ENCODE peak calls at places on chromosome 15, in seven cellular contexts. P is fibroblast of mammary gland, D is foreskin fibroblast, K is PC-9, C is GM12878, F is AG04449, T is tibial artery. H is an unnamed sample.

GRCh38 chr15:80679167-80679804 is 15.8 kb upstream of the ABHD17C start:
- DNase-seq in P (no peak), D (no peak), K (peak), C (no peak), F (no peak), T (no peak), H (no peak)

GRCh38 chr15:50865515-50866370 is 42.7 kb upstream of the AP4E1 start:
- DNase-seq in P (no peak), D (no peak), K (no peak), C (no peak), F (no peak), T (no peak), H (no peak)

GRCh38 chr15:73710321-73710720 is 26.1 kb downstream of the CD276 start:
- DNase-seq in P (no peak), D (no peak), K (no peak), C (no peak), F (no peak), T (no peak), H (no peak)

GRCh38 chr15:35530698-35531097 is 15.3 kb downstream of the DPH6 start:
- DNase-seq in P (no peak), D (no peak), K (no peak), C (no peak), F (no peak), T (no peak), H (no peak)

GRCh38 chr15:81740402-81740801 is 305.4 kb downstream of the MEX3B start:
- DNase-seq in P (peak), D (no peak), K (no peak), C (no peak), F (no peak), T (no peak), H (no peak)

GRCh38 chr15:34583399-34584320 is at the start of gene GOLGA8B:
- DNase-seq in P (peak), D (peak), K (peak), C (no peak), F (no peak), T (no peak), H (no peak)

GRCh38 chr15:87902772-87903388 is 353.7 kb downstream of the NTRK3 start:
- DNase-seq in P (no peak), D (no peak), K (no peak), C (no peak), F (no peak), T (peak), H (no peak)

GRCh38 chr15:91649922-91650321 is 203.6 kb upstream of the SLCO3A1 start:
- DNase-seq in P (no peak), D (no peak), K (no peak), C (no peak), F (no peak), T (no peak), H (no peak)

GRCh38 chr15:67185621-67186225 is 68.7 kb downstream of the AAGAB start:
- DNase-seq in P (peak), D (peak), K (no peak), C (peak), F (no peak), T (peak), H (no peak)

GRCh38 chr15:74406992-74407705 is 26.6 kb downstream of the SEMA7A start:
- DNase-seq in P (peak), D (peak), K (peak), C (no peak), F (peak), T (no peak), H (peak)

GRCh38 chr15:92810418-92811138 is 89.5 kb upstream of the CHD2 start:
- DNase-seq in P (peak), D (peak), K (peak), C (no peak), F (no peak), T (peak), H (no peak)

GRCh38 chr15:55277116-55277564 is 12.5 kb downstream of the RAB27A start:
- DNase-seq in P (peak), D (no peak), K (no peak), C (peak), F (no peak), T (no peak), H (no peak)

GRCh38 chr15:65903296-65904073 is 34.2 kb downstream of the RAB11A start:
- DNase-seq in P (peak), D (peak), K (no peak), C (no peak), F (peak), T (no peak), H (no peak)

GRCh38 chr15:81222007-81222406 is 25.3 kb downstream of the IL16 start:
- DNase-seq in P (no peak), D (no peak), K (no peak), C (no peak), F (no peak), T (no peak), H (no peak)

GRCh38 chr15:56040081-56041035 is 46.9 kb upstream of the NEDD4 start:
- DNase-seq in P (peak), D (peak), K (peak), C (no peak), F (peak), T (peak), H (peak)

GRCh38 chr15:90142216-90143175 is 40.2 kb upstream of the IDH2 start:
- DNase-seq in P (no peak), D (no peak), K (no peak), C (no peak), F (no peak), T (no peak), H (no peak)

GRCh38 chr15:97694456-97694855 is 266.0 kb upstream of the ARRDC4 start:
- DNase-seq in P (no peak), D (no peak), K (no peak), C (no peak), F (no peak), T (no peak), H (no peak)

GRCh38 chr15:48800811-48801460 is 9.9 kb downstream of the CEP152 start:
- DNase-seq in P (peak), D (peak), K (no peak), C (no peak), F (no peak), T (no peak), H (no peak)

GRCh38 chr15:37880009-37880834 is 54.2 kb upstream of the TMCO5A start:
- DNase-seq in P (peak), D (peak), K (no peak), C (no peak), F (peak), T (no peak), H (no peak)

GRCh38 chr15:92018535-92019239 is 165.2 kb downstream of the SLCO3A1 start:
- DNase-seq in P (no peak), D (no peak), K (no peak), C (no peak), F (no peak), T (no peak), H (no peak)

GRCh38 chr15:95953032-95953431 is 377.5 kb upstream of the NR2F2 start:
- DNase-seq in P (no peak), D (no peak), K (no peak), C (no peak), F (no peak), T (no peak), H (no peak)

GRCh38 chr15:37289109-37289765 is 188.9 kb upstream of the MEIS2 start:
- DNase-seq in P (peak), D (peak), K (no peak), C (no peak), F (no peak), T (no peak), H (no peak)

GRCh38 chr15:48040166-48040817 is 80.5 kb upstream of the SLC24A5 start:
- DNase-seq in P (peak), D (peak), K (no peak), C (no peak), F (no peak), T (no peak), H (no peak)

GRCh38 chr15:72168833-72169232 is 28.8 kb downstream of the GRAMD2A start:
- DNase-seq in P (no peak), D (no peak), K (no peak), C (no peak), F (no peak), T (no peak), H (no peak)

GRCh38 chr15:82847703-82848102 is 38.3 kb downstream of the WHAMM start:
- DNase-seq in P (no peak), D (no peak), K (no peak), C (no peak), F (no peak), T (no peak), H (no peak)

GRCh38 chr15:85831415-85832113 is 36.8 kb upstream of the KLHL25 start:
- DNase-seq in P (peak), D (peak), K (no peak), C (no peak), F (no peak), T (peak), H (no peak)

GRCh38 chr15:70096215-70096974 is 1.3 kb downstream of the TLE3 start:
- DNase-seq in P (peak), D (peak), K (peak), C (no peak), F (no peak), T (peak), H (no peak)

GRCh38 chr15:45393851-45394250 is 15.5 kb upstream of the GATM start:
- DNase-seq in P (peak), D (no peak), K (peak), C (no peak), F (no peak), T (no peak), H (no peak)

GRCh38 chr15:73633991-73634495 is 854 bp upstream of the NPTN start:
- DNase-seq in P (peak), D (peak), K (peak), C (no peak), F (peak), T (no peak), H (peak)

GRCh38 chr15:95142441-95142840 is 911.1 kb downstream of the MCTP2 start:
- DNase-seq in P (no peak), D (no peak), K (no peak), C (no peak), F (no peak), T (no peak), H (peak)

GRCh38 chr15:78049691-78050440 is 27.6 kb downstream of the TBC1D2B start:
- DNase-seq in P (peak), D (peak), K (no peak), C (peak), F (peak), T (peak), H (no peak)

GRCh38 chr15:76998661-76999285 is 3.8 kb downstream of the PSTPIP1 start:
- DNase-seq in P (no peak), D (no peak), K (no peak), C (no peak), F (no peak), T (peak), H (no peak)

GRCh38 chr15:29826908-29827307 is 4.6 kb upstream of the TJP1 start:
- DNase-seq in P (no peak), D (no peak), K (no peak), C (no peak), F (no peak), T (no peak), H (no peak)

GRCh38 chr15:69758810-69759410 is 306.3 kb downstream of the RPLP1 start:
- DNase-seq in P (peak), D (no peak), K (no peak), C (peak), F (no peak), T (no peak), H (no peak)

GRCh38 chr15:92914103-92914499 is 14.0 kb downstream of the CHD2 start:
- DNase-seq in P (no peak), D (no peak), K (no peak), C (no peak), F (no peak), T (no peak), H (no peak)

GRCh38 chr15:52113246-52113645 is 671 bp upstream of the BCL2L10 start:
- DNase-seq in P (peak), D (no peak), K (no peak), C (no peak), F (no peak), T (no peak), H (no peak)

GRCh38 chr15:100684591-100684990 is 82.2 kb downstream of the ASB7 start:
- DNase-seq in P (no peak), D (no peak), K (no peak), C (no peak), F (no peak), T (no peak), H (no peak)

GRCh38 chr15:56732135-56732880 is 1.0 kb downstream of the ZNF280D start:
- DNase-seq in P (peak), D (peak), K (no peak), C (no peak), F (no peak), T (no peak), H (peak)

GRCh38 chr15:101091080-101092017 is 160.5 kb downstream of the CHSY1 start:
- DNase-seq in P (peak), D (peak), K (no peak), C (no peak), F (no peak), T (no peak), H (no peak)

GRCh38 chr15:40444741-40445140 is 4.0 kb downstream of the BAHD1 start:
- DNase-seq in P (no peak), D (no peak), K (no peak), C (no peak), F (no peak), T (no peak), H (no peak)

GRCh38 chr15:40441736-40442531 is 1.2 kb downstream of the BAHD1 start:
- DNase-seq in P (no peak), D (no peak), K (no peak), C (no peak), F (no peak), T (peak), H (no peak)

GRCh38 chr15:40441012-40441735 is 421 bp downstream of the BAHD1 start:
- DNase-seq in P (no peak), D (no peak), K (no peak), C (no peak), F (no peak), T (no peak), H (no peak)

GRCh38 chr15:40443846-40444245 is 3.1 kb downstream of the BAHD1 start:
- DNase-seq in P (peak), D (no peak), K (no peak), C (no peak), F (no peak), T (no peak), H (no peak)

GRCh38 chr15:40443255-40443654 is 2.5 kb downstream of the BAHD1 start:
- DNase-seq in P (no peak), D (no peak), K (no peak), C (no peak), F (no peak), T (no peak), H (no peak)
- H3K4me3 ChIP-seq in P (no peak), D (no peak), K (no peak), C (no peak), F (peak), T (no peak), H (no peak)

GRCh38 chr15:64095795-64096485 is at the start of gene SNX1:
- DNase-seq in P (peak), D (peak), K (peak), C (peak), F (peak), T (peak), H (no peak)
- TF ChIP-seq CTCF in P (no peak), D (no peak), K (no peak), C (no peak), F (no peak), T (peak), H (no peak)

GRCh38 chr15:64150236-64150578 is 1.3 kb upstream of the SNX22 start:
- DNase-seq in P (no peak), D (no peak), K (no peak), C (no peak), F (no peak), T (peak), H (no peak)
- H3K4me3 ChIP-seq in P (no peak), D (no peak), K (no peak), C (no peak), F (no peak), T (no peak), H (no peak)

GRCh38 chr15:39312984-39313383 is 267.9 kb upstream of the THBS1 start:
- DNase-seq in P (peak), D (no peak), K (no peak), C (no peak), F (no peak), T (no peak), H (no peak)
- TF ChIP-seq CTCF in P (peak), D (no peak), K (no peak), C (peak), F (no peak), T (no peak), H (peak)

GRCh38 chr15:25684521-25685215 is 178.5 kb downstream of the ATP10A start:
- DNase-seq in P (peak), D (peak), K (no peak), C (no peak), F (peak), T (peak), H (no peak)
- H3K4me3 ChIP-seq in P (no peak), D (no peak), K (no peak), C (no peak), F (no peak), T (no peak), H (no peak)

GRCh38 chr15:62647195-62647865 is 395.2 kb upstream of the TPM1 start:
- DNase-seq in P (peak), D (peak), K (peak), C (no peak), F (no peak), T (no peak), H (peak)

GRCh38 chr15:62644874-62645755 is 397.4 kb upstream of the TPM1 start:
- DNase-seq in P (peak), D (no peak), K (no peak), C (no peak), F (no peak), T (no peak), H (no peak)

GRCh38 chr15:62649793-62650420 is 392.6 kb upstream of the TPM1 start:
- DNase-seq in P (peak), D (peak), K (no peak), C (peak), F (no peak), T (no peak), H (peak)

GRCh38 chr15:62653122-62653521 is 389.4 kb upstream of the TPM1 start:
- DNase-seq in P (no peak), D (no peak), K (no peak), C (no peak), F (no peak), T (no peak), H (no peak)

GRCh38 chr15:62648954-62649353 is 393.6 kb upstream of the TPM1 start:
- DNase-seq in P (peak), D (no peak), K (no peak), C (peak), F (no peak), T (no peak), H (no peak)
- TF ChIP-seq CTCF in P (peak), D (no peak), K (peak), C (peak), F (no peak), T (peak), H (peak)

GRCh38 chr15:60392986-60393811 is 4.6 kb downstream of the ANXA2 start:
- DNase-seq in P (peak), D (peak), K (peak), C (no peak), F (peak), T (peak), H (peak)
- H3K4me3 ChIP-seq in P (peak), D (peak), K (peak), C (no peak), F (peak), T (peak), H (peak)

GRCh38 chr15:43185161-43186002 is at the start of gene CCNDBP1:
- DNase-seq in P (peak), D (peak), K (peak), C (peak), F (no peak), T (peak), H (no peak)
- TF ChIP-seq CTCF in P (peak), D (peak), K (peak), C (peak), F (peak), T (peak), H (peak)

H was measured in epithelial cell of proximal tubule.